ENCODE peak calls at places on chromosomes 11 and 22, in five cellular contexts. Y, I, L, F and Q are unnamed samples. For H3K4me1, the result is how much of the 10 kb centered on the place peaks cover.

GRCh38 chr11:23123766-23124165 is 263.5 kb upstream of the CCDC179 start:
- DNase-seq in Y (no peak), I (no peak), L (no peak), F (no peak), Q (no peak)

GRCh38 chr11:75014129-75014528 is 25.4 kb downstream of the NEU3 start:
- DNase-seq in Y (no peak), I (no peak), L (no peak), F (no peak), Q (no peak)

GRCh38 chr22:37021710-37022482 is 2.4 kb downstream of the MPST start:
- DNase-seq in Y (no peak), I (no peak), L (no peak), F (peak), Q (no peak)

GRCh38 chr11:18374956-18375355 is 19.4 kb upstream of the LDHA start:
- DNase-seq in Y (no peak), I (no peak), L (no peak), F (no peak), Q (no peak)

GRCh38 chr11:126968915-126969314 is 31.7 kb downstream of the KIRREL3 start:
- DNase-seq in Y (no peak), I (no peak), L (no peak), F (peak), Q (no peak)

GRCh38 chr11:47616726-47617416 is 22.7 kb upstream of the C1QTNF4 start:
- DNase-seq in Y (no peak), I (peak), L (no peak), F (peak), Q (no peak)

GRCh38 chr11:45857834-45858492 is 10.7 kb downstream of the CRY2 start:
- DNase-seq in Y (no peak), I (peak), L (peak), F (no peak), Q (no peak)

GRCh38 chr11:44203270-44204043 is 106.5 kb downstream of the ALX4 start:
- DNase-seq in Y (no peak), I (no peak), L (no peak), F (no peak), Q (no peak)

GRCh38 chr11:118068206-118068944 is 8.5 kb upstream of the TMPRSS4 start:
- DNase-seq in Y (no peak), I (no peak), L (no peak), F (peak), Q (no peak)

GRCh38 chr11:118841469-118842222 is 42.0 kb upstream of the CXCR5 start:
- DNase-seq in Y (no peak), I (no peak), L (no peak), F (no peak), Q (no peak)

GRCh38 chr11:65486570-65487466 is 12.0 kb upstream of the MALAT1 start:
- DNase-seq in Y (peak), I (no peak), L (no peak), F (no peak), Q (no peak)

GRCh38 chr11:78539566-78539965 is 35.1 kb downstream of the NARS2 start:
- DNase-seq in Y (no peak), I (no peak), L (no peak), F (no peak), Q (no peak)

GRCh38 chr22:49609207-49609876 is 218.3 kb downstream of the BRD1 start:
- DNase-seq in Y (peak), I (no peak), L (no peak), F (no peak), Q (peak)

GRCh38 chr11:32960553-32961164 is 55.0 kb upstream of the DEPDC7 start:
- DNase-seq in Y (no peak), I (no peak), L (no peak), F (peak), Q (no peak)

GRCh38 chr22:45006873-45007246 is 2.9 kb downstream of the PHF21B start:
- DNase-seq in Y (no peak), I (peak), L (peak), F (peak), Q (no peak)

GRCh38 chr11:62604460-62605130 is 2.9 kb upstream of the MTA2 start:
- DNase-seq in Y (no peak), I (no peak), L (no peak), F (peak), Q (no peak)

GRCh38 chr11:8110396-8110795 is 29.4 kb downstream of the TUB start:
- DNase-seq in Y (no peak), I (no peak), L (no peak), F (no peak), Q (no peak)

GRCh38 chr22:49232319-49233067 is 595.2 kb downstream of the BRD1 start:
- DNase-seq in Y (no peak), I (no peak), L (peak), F (peak), Q (no peak)

GRCh38 chr11:4511267-4511666 is 28.8 kb downstream of the OR52K1 start:
- DNase-seq in Y (no peak), I (no peak), L (no peak), F (no peak), Q (no peak)

DNA sequence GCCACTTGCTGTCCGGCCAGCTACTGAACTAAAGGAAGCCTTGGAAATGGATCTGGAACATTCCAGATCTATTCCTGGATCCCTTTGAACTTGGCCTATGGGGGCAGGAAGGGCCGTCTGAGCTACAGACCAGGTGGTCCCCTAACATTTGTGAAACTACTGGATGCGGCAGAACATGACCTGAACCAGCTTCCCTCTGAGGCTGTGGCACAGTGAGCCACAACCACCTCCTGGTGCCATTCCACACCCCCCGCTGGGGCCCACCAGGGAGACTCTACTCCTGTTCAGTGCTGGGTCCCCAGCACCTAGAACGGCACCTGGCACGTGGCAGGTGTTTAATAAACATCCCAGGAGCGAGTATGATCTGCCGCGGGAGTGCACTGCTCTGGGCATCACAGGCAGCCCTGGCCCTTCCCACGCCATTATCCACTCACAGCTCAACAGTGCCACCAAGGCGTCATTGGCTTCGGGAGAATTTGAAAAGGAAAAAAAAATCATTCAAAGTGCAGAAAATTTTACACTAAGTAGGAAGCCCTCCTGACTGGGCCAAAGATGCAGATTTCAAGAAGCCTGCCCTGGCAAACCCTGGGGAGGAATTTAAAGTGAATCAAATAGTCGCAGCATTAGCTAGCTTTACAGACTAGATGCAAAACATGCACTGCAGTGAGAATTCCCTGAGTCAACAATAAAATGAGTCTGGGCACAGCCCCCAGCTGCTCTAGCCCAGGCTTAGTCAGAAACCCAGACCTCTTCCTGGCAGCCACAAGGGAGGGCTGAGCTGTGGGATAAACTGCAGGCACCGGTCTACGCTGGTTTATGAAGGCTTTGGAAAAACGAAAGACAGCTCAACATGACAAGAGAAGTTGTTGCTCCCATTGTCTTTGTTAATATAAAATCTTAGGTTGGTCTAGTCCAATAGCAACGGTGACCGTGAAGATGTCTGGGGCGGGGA is 14.3 kb upstream of the EFCAB6 start:
- DNase-seq in Y (peak), I (no peak), L (no peak), F (no peak), Q (no peak)
- TF ChIP-seq CTCF in Y (peak), I (no peak), L (no peak), F (no peak), Q (peak)

DNA sequence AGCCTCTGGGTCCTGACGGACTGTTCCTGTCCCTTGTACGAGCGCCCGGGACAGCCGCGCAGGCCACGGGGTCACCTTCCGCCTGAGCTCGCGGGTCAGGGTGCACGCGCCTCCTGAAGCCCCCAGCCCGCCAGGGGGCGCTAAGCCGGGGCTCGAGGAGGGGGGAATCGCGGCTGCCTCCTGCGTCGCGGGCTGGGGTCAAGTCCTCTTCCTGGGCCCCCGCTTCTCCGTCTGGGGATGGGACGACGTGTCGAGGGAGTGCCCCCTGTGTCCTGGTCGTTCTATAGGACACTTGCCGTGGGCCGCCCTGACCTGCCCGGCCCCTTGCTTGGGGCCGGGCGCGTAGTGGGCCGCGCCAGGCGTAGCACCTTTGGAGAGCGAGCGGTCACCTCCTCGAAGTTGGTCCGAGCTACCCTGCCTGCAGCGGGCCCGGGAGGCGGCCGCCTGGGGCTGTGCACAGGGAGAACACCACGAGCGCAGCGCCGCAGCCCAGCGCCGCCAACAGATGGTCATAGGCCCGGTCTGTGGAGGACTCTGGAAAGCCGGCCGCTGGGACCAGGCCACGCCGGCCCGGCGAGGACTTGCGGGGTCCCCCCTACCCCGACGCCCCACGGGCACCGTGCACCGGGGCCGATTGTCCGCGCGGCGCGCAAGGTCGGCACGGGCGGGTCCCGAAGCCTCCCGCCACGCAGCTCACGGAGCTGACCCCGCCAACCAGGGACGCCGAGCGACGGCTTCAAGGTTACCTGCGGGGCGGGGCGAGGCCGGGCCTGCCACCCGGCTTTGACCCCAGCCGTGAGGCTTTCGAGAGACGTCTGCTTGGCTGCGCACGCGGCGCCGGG is 2.7 kb upstream of the WNT11 start:
- DNase-seq in Y (peak), I (peak), L (peak), F (peak), Q (no peak)
- H3K4me1 ChIP-seq in Y (under half), I (under half), L (under half), F (under half), Q (under half)

GRCh38 chr11:2855162-2855561 is 30.4 kb downstream of the CDKN1C start:
- DNase-seq in Y (no peak), I (no peak), L (no peak), F (no peak), Q (no peak)

GRCh38 chr11:2858995-2859705 is 26.4 kb downstream of the CDKN1C start:
- DNase-seq in Y (no peak), I (no peak), L (no peak), F (peak), Q (no peak)

GRCh38 chr11:2859706-2860037 is 25.9 kb downstream of the CDKN1C start:
- DNase-seq in Y (no peak), I (no peak), L (no peak), F (no peak), Q (no peak)

GRCh38 chr11:2857918-2858317 is 27.7 kb downstream of the CDKN1C start:
- DNase-seq in Y (no peak), I (no peak), L (no peak), F (no peak), Q (no peak)

GRCh38 chr11:2857276-2857675 is 28.3 kb downstream of the CDKN1C start:
- DNase-seq in Y (no peak), I (no peak), L (no peak), F (no peak), Q (no peak)
- TF ChIP-seq CTCF in Y (no peak), I (no peak), L (no peak), F (peak), Q (no peak)

GRCh38 chr11:129951201-129951882 is 51.3 kb downstream of the PRDM10 start:
- DNase-seq in Y (no peak), I (no peak), L (peak), F (no peak), Q (no peak)
- H3K4me1 ChIP-seq in Y (under half), I (under half), L (under half), F (under half), Q (under half)

DNA sequence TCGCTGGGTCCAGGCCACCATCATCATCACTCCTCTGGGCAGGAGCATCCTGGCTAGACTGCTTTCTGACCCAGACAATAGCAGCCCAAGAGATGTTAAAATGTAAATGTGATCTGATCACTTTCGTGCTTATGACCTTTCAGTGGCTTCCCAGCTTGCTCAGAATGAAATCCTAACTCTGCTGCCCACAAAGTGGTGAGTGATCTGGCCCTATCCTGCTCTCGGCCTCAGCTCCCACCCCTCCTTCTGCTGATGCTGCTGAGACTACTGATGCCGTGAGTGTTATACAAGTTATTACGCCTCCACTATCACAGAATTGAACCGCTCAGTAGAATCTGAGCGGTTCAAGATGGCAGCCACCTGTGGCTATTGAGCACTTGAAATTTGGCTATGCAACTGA is 26.2 kb downstream of the ELF5 start:
- DNase-seq in Y (no peak), I (no peak), L (no peak), F (no peak), Q (no peak)
- TF ChIP-seq CTCF in Y (no peak), I (no peak), L (no peak), F (no peak), Q (no peak)

GRCh38 chr22:23032681-23033080 is 37.6 kb upstream of the GNAZ start:
- DNase-seq in Y (no peak), I (no peak), L (no peak), F (no peak), Q (no peak)
- H3K4me1 ChIP-seq in Y (under half), I (under half), L (under half), F (under half), Q (under half)